ENCODE peak calls at places on chromosomes 11 and 22, in ten cellular contexts. One of them, this sample, is unnamed.

GRCh38 chr22:32018056-32018455 is 25.0 kb upstream of the SLC5A1 start:
- DNase-seq in non-pigmented ciliary epithelial cell: peak
- DNase-seq in activated gamma-delta T cell treated with Interleukin-2 at 50 U/mL for 16 hours: no peak
- DNase-seq in NCI-H2029: no peak
- DNase-seq in mammary epithelial cell: peak
- DNase-seq in T-cell: no peak
- DNase-seq in GM23248: no peak
- DNase-seq in renal cortical epithelial cell: peak
- DNase-seq in cardiac septum: no peak
- DNase-seq in mucosa of descending colon: no peak
- DNase-seq in this sample: no peak

GRCh38 chr11:75924966-75925784 is 110.2 kb downstream of the UVRAG start:
- DNase-seq in non-pigmented ciliary epithelial cell: no peak
- DNase-seq in activated gamma-delta T cell treated with Interleukin-2 at 50 U/mL for 16 hours: no peak
- DNase-seq in NCI-H2029: no peak
- DNase-seq in mammary epithelial cell: peak
- DNase-seq in T-cell: no peak
- DNase-seq in GM23248: peak
- DNase-seq in renal cortical epithelial cell: peak
- DNase-seq in cardiac septum: no peak
- DNase-seq in mucosa of descending colon: no peak
- DNase-seq in this sample: no peak

GRCh38 chr22:21918466-21919185 is 34.0 kb downstream of the PPM1F start:
- DNase-seq in non-pigmented ciliary epithelial cell: no peak
- DNase-seq in activated gamma-delta T cell treated with Interleukin-2 at 50 U/mL for 16 hours: no peak
- DNase-seq in NCI-H2029: no peak
- DNase-seq in mammary epithelial cell: no peak
- DNase-seq in T-cell: no peak
- DNase-seq in GM23248: no peak
- DNase-seq in renal cortical epithelial cell: no peak
- DNase-seq in cardiac septum: no peak
- DNase-seq in mucosa of descending colon: no peak
- DNase-seq in this sample: no peak

GRCh38 chr11:27304514-27304913 is 58.5 kb downstream of the CCDC34 start:
- DNase-seq in non-pigmented ciliary epithelial cell: no peak
- DNase-seq in activated gamma-delta T cell treated with Interleukin-2 at 50 U/mL for 16 hours: no peak
- DNase-seq in NCI-H2029: no peak
- DNase-seq in mammary epithelial cell: no peak
- DNase-seq in T-cell: no peak
- DNase-seq in GM23248: no peak
- DNase-seq in renal cortical epithelial cell: no peak
- DNase-seq in cardiac septum: no peak
- DNase-seq in mucosa of descending colon: no peak
- DNase-seq in this sample: no peak

GRCh38 chr22:39901519-39902146 is 749 bp downstream of the GRAP2 start:
- DNase-seq in non-pigmented ciliary epithelial cell: no peak
- DNase-seq in activated gamma-delta T cell treated with Interleukin-2 at 50 U/mL for 16 hours: no peak
- DNase-seq in NCI-H2029: no peak
- DNase-seq in mammary epithelial cell: no peak
- DNase-seq in T-cell: no peak
- DNase-seq in GM23248: no peak
- DNase-seq in renal cortical epithelial cell: no peak
- DNase-seq in cardiac septum: no peak
- DNase-seq in mucosa of descending colon: no peak
- DNase-seq in this sample: no peak

GRCh38 chr22:34804588-34804987 is 261.4 kb upstream of the ISX start:
- DNase-seq in non-pigmented ciliary epithelial cell: no peak
- DNase-seq in activated gamma-delta T cell treated with Interleukin-2 at 50 U/mL for 16 hours: no peak
- DNase-seq in NCI-H2029: no peak
- DNase-seq in mammary epithelial cell: no peak
- DNase-seq in T-cell: no peak
- DNase-seq in GM23248: no peak
- DNase-seq in renal cortical epithelial cell: peak
- DNase-seq in cardiac septum: no peak
- DNase-seq in mucosa of descending colon: no peak
- DNase-seq in this sample: no peak

GRCh38 chr11:61489833-61490585 is 18.5 kb upstream of the LRRC10B start:
- DNase-seq in non-pigmented ciliary epithelial cell: no peak
- DNase-seq in activated gamma-delta T cell treated with Interleukin-2 at 50 U/mL for 16 hours: no peak
- DNase-seq in NCI-H2029: peak
- DNase-seq in mammary epithelial cell: no peak
- DNase-seq in T-cell: no peak
- DNase-seq in GM23248: peak
- DNase-seq in renal cortical epithelial cell: peak
- DNase-seq in cardiac septum: no peak
- DNase-seq in mucosa of descending colon: no peak
- DNase-seq in this sample: no peak

GRCh38 chr22:37362618-37363017 is 64.7 kb downstream of the ELFN2 start:
- DNase-seq in non-pigmented ciliary epithelial cell: no peak
- DNase-seq in activated gamma-delta T cell treated with Interleukin-2 at 50 U/mL for 16 hours: no peak
- DNase-seq in NCI-H2029: no peak
- DNase-seq in mammary epithelial cell: no peak
- DNase-seq in T-cell: no peak
- DNase-seq in GM23248: peak
- DNase-seq in renal cortical epithelial cell: no peak
- DNase-seq in cardiac septum: no peak
- DNase-seq in mucosa of descending colon: no peak
- DNase-seq in this sample: no peak

GRCh38 chr11:85164743-85165142 is 462.4 kb downstream of the DLG2 start:
- DNase-seq in non-pigmented ciliary epithelial cell: no peak
- DNase-seq in activated gamma-delta T cell treated with Interleukin-2 at 50 U/mL for 16 hours: no peak
- DNase-seq in NCI-H2029: no peak
- DNase-seq in mammary epithelial cell: no peak
- DNase-seq in T-cell: no peak
- DNase-seq in GM23248: no peak
- DNase-seq in renal cortical epithelial cell: no peak
- DNase-seq in cardiac septum: no peak
- DNase-seq in mucosa of descending colon: no peak
- DNase-seq in this sample: no peak

GRCh38 chr11:47181271-47181670 is 4.6 kb upstream of the ARFGAP2 start:
- DNase-seq in non-pigmented ciliary epithelial cell: no peak
- DNase-seq in activated gamma-delta T cell treated with Interleukin-2 at 50 U/mL for 16 hours: no peak
- DNase-seq in NCI-H2029: no peak
- DNase-seq in mammary epithelial cell: no peak
- DNase-seq in T-cell: no peak
- DNase-seq in GM23248: no peak
- DNase-seq in renal cortical epithelial cell: no peak
- DNase-seq in cardiac septum: no peak
- DNase-seq in mucosa of descending colon: no peak
- DNase-seq in this sample: no peak

GRCh38 chr11:128776088-128776433 is 82.2 kb downstream of the FLI1 start:
- DNase-seq in non-pigmented ciliary epithelial cell: no peak
- DNase-seq in activated gamma-delta T cell treated with Interleukin-2 at 50 U/mL for 16 hours: peak
- DNase-seq in NCI-H2029: no peak
- DNase-seq in mammary epithelial cell: peak
- DNase-seq in T-cell: peak
- DNase-seq in GM23248: no peak
- DNase-seq in renal cortical epithelial cell: no peak
- DNase-seq in cardiac septum: no peak
- DNase-seq in mucosa of descending colon: no peak
- DNase-seq in this sample: no peak

GRCh38 chr22:26610072-26610958 is 7.5 kb downstream of the CRYBB1 start:
- DNase-seq in non-pigmented ciliary epithelial cell: peak
- DNase-seq in activated gamma-delta T cell treated with Interleukin-2 at 50 U/mL for 16 hours: peak
- DNase-seq in NCI-H2029: no peak
- DNase-seq in mammary epithelial cell: peak
- DNase-seq in T-cell: peak
- DNase-seq in GM23248: peak
- DNase-seq in renal cortical epithelial cell: peak
- DNase-seq in cardiac septum: no peak
- DNase-seq in mucosa of descending colon: peak
- DNase-seq in this sample: no peak

GRCh38 chr11:30786392-30787120 is 200.4 kb upstream of the MPPED2 start:
- DNase-seq in non-pigmented ciliary epithelial cell: no peak
- DNase-seq in activated gamma-delta T cell treated with Interleukin-2 at 50 U/mL for 16 hours: no peak
- DNase-seq in NCI-H2029: no peak
- DNase-seq in mammary epithelial cell: no peak
- DNase-seq in T-cell: no peak
- DNase-seq in GM23248: peak
- DNase-seq in renal cortical epithelial cell: peak
- DNase-seq in cardiac septum: no peak
- DNase-seq in mucosa of descending colon: no peak
- DNase-seq in this sample: no peak

GRCh38 chr22:41009222-41009948 is 58.2 kb downstream of the RBX1 start:
- DNase-seq in non-pigmented ciliary epithelial cell: no peak
- DNase-seq in activated gamma-delta T cell treated with Interleukin-2 at 50 U/mL for 16 hours: no peak
- DNase-seq in NCI-H2029: peak
- DNase-seq in mammary epithelial cell: peak
- DNase-seq in T-cell: no peak
- DNase-seq in GM23248: peak
- DNase-seq in renal cortical epithelial cell: peak
- DNase-seq in cardiac septum: no peak
- DNase-seq in mucosa of descending colon: peak
- DNase-seq in this sample: no peak

GRCh38 chr22:50656122-50657070 is 16.2 kb upstream of the SHANK3 start:
- DNase-seq in non-pigmented ciliary epithelial cell: no peak
- DNase-seq in activated gamma-delta T cell treated with Interleukin-2 at 50 U/mL for 16 hours: no peak
- DNase-seq in NCI-H2029: no peak
- DNase-seq in mammary epithelial cell: no peak
- DNase-seq in T-cell: no peak
- DNase-seq in GM23248: peak
- DNase-seq in renal cortical epithelial cell: peak
- DNase-seq in cardiac septum: peak
- DNase-seq in mucosa of descending colon: no peak
- DNase-seq in this sample: no peak

GRCh38 chr22:38572065-38572464 is 2.1 kb upstream of the DMC1 start:
- DNase-seq in non-pigmented ciliary epithelial cell: no peak
- DNase-seq in activated gamma-delta T cell treated with Interleukin-2 at 50 U/mL for 16 hours: peak
- DNase-seq in NCI-H2029: no peak
- DNase-seq in mammary epithelial cell: peak
- DNase-seq in T-cell: peak
- DNase-seq in GM23248: peak
- DNase-seq in renal cortical epithelial cell: peak
- DNase-seq in cardiac septum: no peak
- DNase-seq in mucosa of descending colon: no peak
- DNase-seq in this sample: peak

GRCh38 chr22:36838119-36839030 is 21.5 kb upstream of the PVALB start:
- DNase-seq in non-pigmented ciliary epithelial cell: no peak
- DNase-seq in activated gamma-delta T cell treated with Interleukin-2 at 50 U/mL for 16 hours: no peak
- DNase-seq in NCI-H2029: no peak
- DNase-seq in mammary epithelial cell: no peak
- DNase-seq in T-cell: no peak
- DNase-seq in GM23248: no peak
- DNase-seq in renal cortical epithelial cell: no peak
- DNase-seq in cardiac septum: peak
- DNase-seq in mucosa of descending colon: no peak
- DNase-seq in this sample: no peak

GRCh38 chr11:113926273-113927183 is 21.9 kb downstream of the HTR3B start:
- DNase-seq in non-pigmented ciliary epithelial cell: no peak
- DNase-seq in activated gamma-delta T cell treated with Interleukin-2 at 50 U/mL for 16 hours: no peak
- DNase-seq in NCI-H2029: no peak
- DNase-seq in mammary epithelial cell: peak
- DNase-seq in T-cell: no peak
- DNase-seq in GM23248: peak
- DNase-seq in renal cortical epithelial cell: no peak
- DNase-seq in cardiac septum: no peak
- DNase-seq in mucosa of descending colon: no peak
- DNase-seq in this sample: no peak

GRCh38 chr11:1505480-1505879 is 18.9 kb upstream of the MOB2 start:
- DNase-seq in non-pigmented ciliary epithelial cell: no peak
- DNase-seq in activated gamma-delta T cell treated with Interleukin-2 at 50 U/mL for 16 hours: no peak
- DNase-seq in NCI-H2029: no peak
- DNase-seq in mammary epithelial cell: no peak
- DNase-seq in T-cell: no peak
- DNase-seq in GM23248: no peak
- DNase-seq in renal cortical epithelial cell: no peak
- DNase-seq in cardiac septum: no peak
- DNase-seq in mucosa of descending colon: no peak
- DNase-seq in this sample: no peak

GRCh38 chr11:21472256-21472655 is 720.6 kb upstream of the ANO5 start:
- DNase-seq in non-pigmented ciliary epithelial cell: no peak
- DNase-seq in activated gamma-delta T cell treated with Interleukin-2 at 50 U/mL for 16 hours: no peak
- DNase-seq in NCI-H2029: no peak
- DNase-seq in mammary epithelial cell: peak
- DNase-seq in T-cell: no peak
- DNase-seq in GM23248: no peak
- DNase-seq in renal cortical epithelial cell: peak
- DNase-seq in cardiac septum: no peak
- DNase-seq in mucosa of descending colon: no peak
- DNase-seq in this sample: no peak

GRCh38 chr22:43276311-43276710 is 66.9 kb downstream of the SCUBE1 start:
- DNase-seq in non-pigmented ciliary epithelial cell: no peak
- DNase-seq in activated gamma-delta T cell treated with Interleukin-2 at 50 U/mL for 16 hours: no peak
- DNase-seq in NCI-H2029: no peak
- DNase-seq in mammary epithelial cell: no peak
- DNase-seq in T-cell: no peak
- DNase-seq in GM23248: no peak
- DNase-seq in renal cortical epithelial cell: no peak
- DNase-seq in cardiac septum: no peak
- DNase-seq in mucosa of descending colon: no peak
- DNase-seq in this sample: no peak

GRCh38 chr11:18172686-18173085 is at the start of gene MRGPRX4:
- DNase-seq in non-pigmented ciliary epithelial cell: no peak
- DNase-seq in activated gamma-delta T cell treated with Interleukin-2 at 50 U/mL for 16 hours: no peak
- DNase-seq in NCI-H2029: no peak
- DNase-seq in mammary epithelial cell: no peak
- DNase-seq in T-cell: no peak
- DNase-seq in GM23248: no peak
- DNase-seq in renal cortical epithelial cell: no peak
- DNase-seq in cardiac septum: no peak
- DNase-seq in mucosa of descending colon: no peak
- DNase-seq in this sample: no peak

GRCh38 chr11:23840872-23841271 is 656.0 kb upstream of the LUZP2 start:
- DNase-seq in non-pigmented ciliary epithelial cell: no peak
- DNase-seq in activated gamma-delta T cell treated with Interleukin-2 at 50 U/mL for 16 hours: no peak
- DNase-seq in NCI-H2029: no peak
- DNase-seq in mammary epithelial cell: no peak
- DNase-seq in T-cell: no peak
- DNase-seq in GM23248: no peak
- DNase-seq in renal cortical epithelial cell: no peak
- DNase-seq in cardiac septum: no peak
- DNase-seq in mucosa of descending colon: no peak
- DNase-seq in this sample: no peak

GRCh38 chr11:73995247-73995646 is 12.6 kb upstream of the UCP2 start:
- DNase-seq in non-pigmented ciliary epithelial cell: no peak
- DNase-seq in activated gamma-delta T cell treated with Interleukin-2 at 50 U/mL for 16 hours: no peak
- DNase-seq in NCI-H2029: peak
- DNase-seq in mammary epithelial cell: no peak
- DNase-seq in T-cell: no peak
- DNase-seq in GM23248: peak
- DNase-seq in renal cortical epithelial cell: peak
- DNase-seq in cardiac septum: no peak
- DNase-seq in mucosa of descending colon: no peak
- DNase-seq in this sample: no peak

GRCh38 chr11:1484061-1484671 is 2.4 kb downstream of the MOB2 start:
- DNase-seq in non-pigmented ciliary epithelial cell: no peak
- DNase-seq in activated gamma-delta T cell treated with Interleukin-2 at 50 U/mL for 16 hours: no peak
- DNase-seq in NCI-H2029: no peak
- DNase-seq in mammary epithelial cell: no peak
- DNase-seq in T-cell: no peak
- DNase-seq in GM23248: no peak
- DNase-seq in renal cortical epithelial cell: no peak
- DNase-seq in cardiac septum: no peak
- DNase-seq in mucosa of descending colon: peak
- DNase-seq in this sample: no peak

GRCh38 chr22:48496987-48497650 is 1330.6 kb downstream of the BRD1 start:
- DNase-seq in non-pigmented ciliary epithelial cell: no peak
- DNase-seq in activated gamma-delta T cell treated with Interleukin-2 at 50 U/mL for 16 hours: no peak
- DNase-seq in NCI-H2029: no peak
- DNase-seq in mammary epithelial cell: no peak
- DNase-seq in T-cell: no peak
- DNase-seq in GM23248: no peak
- DNase-seq in renal cortical epithelial cell: no peak
- DNase-seq in cardiac septum: no peak
- DNase-seq in mucosa of descending colon: peak
- DNase-seq in this sample: no peak

GRCh38 chr11:5712507-5712906 is 22.9 kb downstream of the TRIM22 start:
- DNase-seq in non-pigmented ciliary epithelial cell: no peak
- DNase-seq in activated gamma-delta T cell treated with Interleukin-2 at 50 U/mL for 16 hours: no peak
- DNase-seq in NCI-H2029: no peak
- DNase-seq in mammary epithelial cell: no peak
- DNase-seq in T-cell: no peak
- DNase-seq in GM23248: peak
- DNase-seq in renal cortical epithelial cell: peak
- DNase-seq in cardiac septum: no peak
- DNase-seq in mucosa of descending colon: no peak
- DNase-seq in this sample: peak

GRCh38 chr11:2846056-2846455 is 39.5 kb downstream of the CDKN1C start:
- DNase-seq in non-pigmented ciliary epithelial cell: no peak
- DNase-seq in activated gamma-delta T cell treated with Interleukin-2 at 50 U/mL for 16 hours: no peak
- DNase-seq in NCI-H2029: no peak
- DNase-seq in mammary epithelial cell: no peak
- DNase-seq in T-cell: no peak
- DNase-seq in GM23248: peak
- DNase-seq in renal cortical epithelial cell: no peak
- DNase-seq in cardiac septum: no peak
- DNase-seq in mucosa of descending colon: no peak
- DNase-seq in this sample: no peak